ENCODE peak calls at places on chromosomes 11 and 22, in six cellular contexts. K, Z, M, R, A and E are unnamed samples.

GRCh38 chr22:38213319-38214247 is 11.8 kb downstream of the MAFF start:
- DNase-seq in M (no peak), A (no peak), K (no peak), Z (no peak), R (no peak), E (no peak)

GRCh38 chr11:91947215-91947614 is 277.4 kb upstream of the FAT3 start:
- DNase-seq in R (peak), M (no peak), K (no peak), A (peak), Z (no peak), E (no peak)

GRCh38 chr11:63595296-63595695 is 18.9 kb downstream of the PLAAT3 start:
- DNase-seq in K (no peak), A (no peak), Z (no peak), M (no peak), R (no peak), E (no peak)

GRCh38 chr22:39135092-39135896 is 17.2 kb downstream of the CBX7 start:
- DNase-seq in K (peak), A (peak), M (no peak), Z (no peak), R (peak), E (peak)

GRCh38 chr11:121661796-121662508 is 209.2 kb upstream of the SORL1-AS1 start:
- DNase-seq in Z (no peak), K (no peak), A (peak), M (no peak), R (peak), E (no peak)

GRCh38 chr11:45266693-45267451 is 19.3 kb downstream of the SYT13 start:
- DNase-seq in Z (no peak), A (no peak), K (peak), R (no peak), M (no peak), E (peak)

GRCh38 chr22:44167501-44167900 is 13.2 kb upstream of the PARVG start:
- DNase-seq in A (no peak), K (no peak), M (no peak), Z (no peak), R (no peak), E (no peak)

GRCh38 chr22:22150457-22150856 is 94.1 kb upstream of the VPREB1 start:
- DNase-seq in R (no peak), A (no peak), K (no peak), Z (no peak), M (no peak), E (no peak)

GRCh38 chr11:113528982-113529381 is 53.8 kb upstream of the DRD2 start:
- DNase-seq in Z (peak), A (no peak), R (peak), M (no peak), K (no peak), E (no peak)

GRCh38 chr11:76739798-76740197 is 43.4 kb upstream of the TSKU start:
- DNase-seq in Z (no peak), M (no peak), A (no peak), K (no peak), R (no peak), E (no peak)

GRCh38 chr22:36010913-36011312 is 17.7 kb downstream of the RBFOX2 start:
- DNase-seq in M (no peak), A (peak), R (peak), K (no peak), Z (no peak), E (no peak)

GRCh38 chr11:115707180-115707905 is 203.1 kb upstream of the CADM1 start:
- DNase-seq in M (no peak), Z (no peak), R (no peak), K (no peak), A (no peak), E (no peak)

GRCh38 chr11:120907971-120908370 is 115.9 kb upstream of the TBCEL start:
- DNase-seq in A (no peak), Z (no peak), M (no peak), K (no peak), R (no peak), E (no peak)

GRCh38 chr11:46207270-46207669 is 70.2 kb upstream of the CREB3L1 start:
- DNase-seq in Z (no peak), R (no peak), M (no peak), A (no peak), K (no peak), E (no peak)

GRCh38 chr11:68908273-68908672 is 4.6 kb downstream of the IGHMBP2 start:
- DNase-seq in K (no peak), M (no peak), Z (no peak), R (no peak), A (no peak), E (no peak)

GRCh38 chr22:46001426-46002106 is 24.6 kb upstream of the WNT7B start:
- DNase-seq in A (no peak), M (no peak), R (no peak), Z (no peak), K (no peak), E (no peak)

GRCh38 chr11:129590753-129591475 is 215.3 kb downstream of the BARX2 start:
- DNase-seq in A (no peak), K (no peak), M (no peak), Z (no peak), R (no peak), E (no peak)

GRCh38 chr11:32870676-32871075 is 21.9 kb upstream of the QSER1 start:
- DNase-seq in R (no peak), Z (no peak), K (peak), M (no peak), A (peak), E (peak)

GRCh38 chr11:61733120-61733978 is 19.1 kb upstream of the MYRF start:
- DNase-seq in K (peak), M (peak), A (peak), R (peak), Z (no peak), E (peak)

GRCh38 chr22:35727436-35727835 is 9.8 kb downstream of the APOL5 start:
- DNase-seq in Z (no peak), A (no peak), R (no peak), K (no peak), M (no peak), E (no peak)

GRCh38 chr11:128492461-128492860 is 94.9 kb downstream of the ETS1 start:
- DNase-seq in A (no peak), Z (no peak), R (peak), K (no peak), M (no peak), E (no peak)

GRCh38 chr11:31820438-31820818 is 9.3 kb upstream of the PAX6 start:
- DNase-seq in A (no peak), Z (no peak), K (peak), M (no peak), R (no peak), E (no peak)
- TF ChIP-seq EZH2 in A (no peak), Z (peak), K (no peak), M (no peak), R (peak), E (no peak)

DNA sequence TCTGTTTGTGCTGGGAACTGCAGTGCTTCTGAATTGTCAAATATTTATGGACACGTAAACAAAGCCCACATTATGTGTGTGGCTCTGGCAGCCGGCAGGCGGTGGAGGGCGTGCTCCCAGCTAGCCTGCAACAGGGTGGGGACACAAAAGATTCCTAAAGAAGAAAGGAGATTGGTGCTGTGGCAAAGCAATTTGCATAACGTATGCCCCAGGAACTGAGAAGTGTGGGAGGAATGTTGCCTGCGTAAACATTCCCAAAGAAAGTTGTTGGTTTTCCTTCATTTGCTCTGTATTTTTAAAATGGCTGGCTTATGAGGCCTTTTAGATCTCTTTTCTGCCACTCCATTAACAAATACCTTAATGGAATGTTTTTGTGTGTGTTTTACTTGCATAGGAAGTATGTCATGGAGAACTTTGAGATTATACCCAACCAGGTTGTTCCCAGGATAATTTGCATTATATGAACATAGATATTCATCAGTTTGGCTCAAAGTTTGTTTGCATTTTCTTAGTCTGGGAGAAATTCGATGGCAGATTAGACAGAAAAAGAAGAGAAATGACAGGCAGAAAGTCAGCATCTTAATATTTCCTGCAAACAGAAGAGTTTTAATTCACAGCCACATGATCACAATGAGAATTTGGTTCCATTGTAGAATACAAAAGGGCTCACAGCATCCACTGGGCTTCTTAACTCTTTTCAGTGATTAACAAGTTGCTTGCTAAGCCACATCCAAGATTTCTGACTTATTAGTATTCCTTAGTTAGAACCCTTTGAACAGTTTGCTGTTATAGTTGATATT is 41.8 kb upstream of the DLAT start:
- DNase-seq in R (no peak), M (no peak), A (peak), Z (no peak), K (peak), E (no peak)
- H3K9ac ChIP-seq in R (no peak), M (no peak), A (no peak), Z (peak), K (no peak), E (no peak)

DNA sequence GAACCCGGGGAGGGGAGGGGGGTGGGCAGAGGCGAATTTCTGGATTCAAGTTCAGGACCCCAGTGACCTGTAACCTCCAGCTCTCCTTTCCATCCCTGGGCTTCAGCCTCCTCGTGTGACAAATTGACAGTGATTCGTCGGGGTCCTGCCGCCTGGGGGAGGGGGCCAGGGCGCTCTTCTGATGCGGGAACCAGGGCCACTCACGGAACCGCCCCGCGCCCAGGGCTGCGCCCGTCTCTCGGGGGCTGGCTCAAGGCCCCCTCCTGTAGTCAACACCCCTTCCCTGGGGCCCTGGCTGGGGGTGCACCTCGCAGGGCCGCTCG is 92.8 kb upstream of the ANO1 start:
- DNase-seq in K (no peak), M (no peak), A (no peak), Z (no peak), R (no peak), E (no peak)
- TF ChIP-seq EZH2 in K (no peak), M (no peak), A (no peak), Z (no peak), R (no peak), E (no peak)

DNA sequence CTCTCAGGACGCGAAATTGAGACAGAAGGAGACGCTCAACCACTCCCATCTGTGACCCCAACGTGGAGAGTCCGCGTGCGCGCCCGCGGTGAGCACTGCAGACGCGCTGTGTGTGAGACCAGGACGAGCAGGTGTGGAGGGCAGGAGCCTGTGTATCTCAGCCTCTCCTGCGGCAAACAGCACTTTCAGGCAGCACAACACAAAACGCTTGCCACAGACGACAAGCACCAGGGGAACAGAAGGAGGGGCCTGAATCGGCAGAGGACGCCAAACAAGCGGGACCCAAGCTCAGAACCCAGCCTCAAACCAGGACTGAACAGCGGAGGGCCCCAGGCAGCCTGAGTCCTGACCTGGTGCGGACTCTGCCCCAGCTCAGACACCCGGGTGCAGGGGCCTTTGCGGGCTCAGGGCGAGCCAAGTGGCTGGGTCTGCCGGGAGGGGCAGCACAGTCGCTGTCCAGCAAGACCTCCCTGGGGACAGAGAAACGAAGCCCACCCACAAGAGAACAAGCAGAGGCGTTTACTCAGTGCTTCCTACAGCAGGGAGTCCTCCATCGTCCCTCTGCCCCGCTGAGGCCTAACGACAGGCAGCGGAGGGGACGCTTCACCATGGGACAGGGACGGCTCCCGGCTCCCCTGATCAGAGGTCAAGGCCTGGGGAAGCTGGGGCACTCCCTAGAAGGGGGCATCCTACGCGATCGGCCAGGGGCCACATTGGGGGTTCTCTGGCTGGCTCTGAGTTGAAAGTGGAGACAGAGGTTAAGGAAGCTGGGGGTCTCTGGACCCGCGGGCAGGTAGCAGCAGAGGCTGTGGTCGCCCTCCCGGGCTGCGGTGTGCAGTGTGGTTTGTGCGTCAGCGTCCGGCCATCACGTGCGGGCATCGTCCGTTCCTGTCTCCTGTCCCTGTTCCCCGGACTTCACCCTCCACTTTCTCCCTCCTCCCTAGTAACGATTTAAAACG is 560.8 kb downstream of the BRD1 start:
- DNase-seq in K (peak), R (no peak), M (no peak), A (no peak), Z (no peak), E (no peak)
- H3K9ac ChIP-seq in K (no peak), R (no peak), M (no peak), A (no peak), Z (no peak), E (no peak)

DNA sequence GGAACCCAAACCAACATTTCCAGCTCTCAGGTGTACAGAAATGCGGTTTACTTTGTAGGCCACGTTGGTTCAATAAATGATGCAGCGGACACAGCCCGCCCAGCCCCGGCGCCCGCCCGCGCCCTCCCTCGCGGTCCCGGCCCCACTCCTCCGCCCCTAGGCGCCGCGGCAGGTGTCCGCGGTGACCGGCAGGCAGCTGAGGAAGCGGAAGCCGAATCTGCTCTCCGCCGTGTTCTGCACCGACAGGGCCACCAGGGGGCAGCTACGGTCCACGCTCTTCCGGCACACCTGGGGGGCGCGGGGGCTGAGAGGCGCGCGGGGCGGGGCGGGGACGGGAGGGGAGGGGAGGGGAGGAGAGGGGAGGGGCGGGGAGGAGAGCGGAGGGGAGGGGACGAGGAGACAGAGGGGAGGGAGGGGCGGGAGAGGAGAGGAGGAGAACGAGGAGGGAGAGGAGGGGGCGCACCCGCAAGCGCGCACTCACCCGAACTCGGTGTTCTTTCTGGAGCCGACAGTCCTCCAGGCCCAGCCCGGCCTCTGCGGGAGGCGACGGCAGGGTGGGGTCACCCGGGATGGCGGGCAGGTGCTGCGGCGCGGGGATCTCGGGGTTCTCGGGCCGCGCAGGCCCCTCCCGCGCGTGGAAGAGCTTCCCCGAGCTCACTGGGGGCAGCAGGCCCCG is 5.6 kb downstream of the LMNTD2 start:
- DNase-seq in M (no peak), R (peak), A (peak), Z (no peak), K (peak), E (peak)
- TF ChIP-seq EZH2 in M (no peak), R (no peak), A (no peak), Z (no peak), K (no peak), E (no peak)

GRCh38 chr22:19178065-19178658 is 374 bp downstream of the SLC25A1 start:
- DNase-seq in A (peak), Z (peak), M (no peak), K (peak), R (peak), E (peak)

GRCh38 chr22:19176175-19176630 is 2.3 kb downstream of the SLC25A1 start:
- DNase-seq in Z (no peak), A (no peak), K (peak), R (no peak), M (no peak), E (no peak)

GRCh38 chr22:19175602-19176174 is 2.8 kb downstream of the SLC25A1 start:
- DNase-seq in A (no peak), Z (no peak), M (no peak), K (peak), R (no peak), E (no peak)

GRCh38 chr22:19177164-19178064 is 1.1 kb downstream of the SLC25A1 start:
- DNase-seq in R (no peak), A (no peak), M (no peak), Z (no peak), K (peak), E (no peak)

GRCh38 chr22:19176732-19177131 is 1.8 kb downstream of the SLC25A1 start:
- DNase-seq in R (no peak), K (peak), Z (no peak), M (no peak), A (no peak), E (no peak)
- H3K9ac ChIP-seq in R (no peak), K (no peak), Z (peak), M (no peak), A (peak), E (peak)

GRCh38 chr11:73343076-73343833 is 32.9 kb upstream of the RELT start:
- DNase-seq in R (no peak), K (no peak), Z (no peak), A (peak), M (no peak), E (no peak)
- TF ChIP-seq EZH2 in R (no peak), K (no peak), Z (no peak), A (no peak), M (no peak), E (no peak)